ENCODE peak calls at places on chromosome 13, in five cellular contexts. One of them, this sample, is unnamed.
A peak's percentile ranks its signal among the peaks of the same experiment; 100 is the strongest.

GRCh38 chr13:61797397-61797796 is 381.7 kb upstream of the PCDH20 start:
- DNase-seq in neural progenitor cell: no peak
- DNase-seq in mammary epithelial cell: no peak
- DNase-seq in GM23248: no peak
- DNase-seq in PC-9: no peak
- DNase-seq in this sample: no peak

GRCh38 chr13:45775401-45775963 is 73.4 kb downstream of the CBY2 start:
- DNase-seq in PC-9: no peak
- DNase-seq in mammary epithelial cell: no peak
- DNase-seq in neural progenitor cell: no peak
- DNase-seq in GM23248: no peak
- DNase-seq in this sample: peak; percentile 31

GRCh38 chr13:41649659-41650058 is 192.3 kb downstream of the RGCC start:
- DNase-seq in mammary epithelial cell: no peak
- DNase-seq in GM23248: peak; percentile 49
- DNase-seq in PC-9: no peak
- DNase-seq in neural progenitor cell: peak; percentile 46
- DNase-seq in this sample: peak; percentile 24

GRCh38 chr13:24175847-24176246 is 15.3 kb downstream of the SPATA13 start:
- DNase-seq in neural progenitor cell: no peak
- DNase-seq in mammary epithelial cell: no peak
- DNase-seq in PC-9: no peak
- DNase-seq in GM23248: no peak
- DNase-seq in this sample: no peak

GRCh38 chr13:84641491-84641890 is 759.2 kb upstream of the SLITRK1 start:
- DNase-seq in neural progenitor cell: no peak
- DNase-seq in GM23248: peak; percentile 56
- DNase-seq in PC-9: no peak
- DNase-seq in mammary epithelial cell: peak; percentile 32
- DNase-seq in this sample: no peak

GRCh38 chr13:43087960-43088580 is 64.7 kb downstream of the DNAJC15 start:
- DNase-seq in mammary epithelial cell: no peak
- DNase-seq in PC-9: no peak
- DNase-seq in neural progenitor cell: no peak
- DNase-seq in GM23248: peak; percentile 54
- DNase-seq in this sample: no peak

GRCh38 chr13:20405691-20406090 is 120.0 kb downstream of the CRYL1 start:
- DNase-seq in GM23248: no peak
- DNase-seq in mammary epithelial cell: no peak
- DNase-seq in PC-9: no peak
- DNase-seq in neural progenitor cell: peak; percentile 72
- DNase-seq in this sample: no peak

GRCh38 chr13:40428354-40428753 is 238.1 kb downstream of the FOXO1 start:
- DNase-seq in neural progenitor cell: no peak
- DNase-seq in mammary epithelial cell: no peak
- DNase-seq in PC-9: no peak
- DNase-seq in GM23248: no peak
- DNase-seq in this sample: no peak

GRCh38 chr13:38687246-38688229 is 661 bp downstream of the FREM2 start:
- DNase-seq in GM23248: peak; percentile 25
- DNase-seq in PC-9: peak; percentile 7
- DNase-seq in neural progenitor cell: peak; percentile 68
- DNase-seq in mammary epithelial cell: peak; percentile 59
- DNase-seq in this sample: peak; percentile 29

GRCh38 chr13:95233026-95233635 is 68.1 kb downstream of the ABCC4 start:
- DNase-seq in GM23248: no peak
- DNase-seq in PC-9: no peak
- DNase-seq in neural progenitor cell: no peak
- DNase-seq in mammary epithelial cell: no peak
- DNase-seq in this sample: peak; percentile 45

GRCh38 chr13:101757446-101758039 is 305.1 kb downstream of the ITGBL1 start:
- DNase-seq in mammary epithelial cell: peak; percentile 42
- DNase-seq in GM23248: peak; percentile 64
- DNase-seq in neural progenitor cell: peak; percentile 9
- DNase-seq in PC-9: no peak
- DNase-seq in this sample: peak; percentile 69

GRCh38 chr13:41765813-41766212 is 195.1 kb downstream of the VWA8 start:
- DNase-seq in mammary epithelial cell: no peak
- DNase-seq in PC-9: no peak
- DNase-seq in GM23248: no peak
- DNase-seq in neural progenitor cell: no peak
- DNase-seq in this sample: no peak

GRCh38 chr13:36815069-36815468 is 4.0 kb upstream of the RFXAP start:
- DNase-seq in PC-9: no peak
- DNase-seq in GM23248: peak; percentile 52
- DNase-seq in mammary epithelial cell: no peak
- DNase-seq in neural progenitor cell: no peak
- DNase-seq in this sample: no peak

GRCh38 chr13:104937881-104938280 is 1597.6 kb downstream of the EFNB2 start:
- DNase-seq in GM23248: no peak
- DNase-seq in PC-9: no peak
- DNase-seq in mammary epithelial cell: no peak
- DNase-seq in neural progenitor cell: no peak
- DNase-seq in this sample: no peak

GRCh38 chr13:40094056-40094455 is 438.6 kb downstream of the COG6 start:
- DNase-seq in PC-9: no peak
- DNase-seq in mammary epithelial cell: peak; percentile 64
- DNase-seq in neural progenitor cell: no peak
- DNase-seq in GM23248: no peak
- DNase-seq in this sample: no peak

GRCh38 chr13:37029617-37030016 is 29.0 kb downstream of the EXOSC8 start:
- DNase-seq in mammary epithelial cell: no peak
- DNase-seq in GM23248: peak; percentile 62
- DNase-seq in PC-9: no peak
- DNase-seq in neural progenitor cell: no peak
- DNase-seq in this sample: peak; percentile 6

GRCh38 chr13:20848944-20849343 is 53.6 kb downstream of the XPO4 start:
- DNase-seq in PC-9: no peak
- DNase-seq in GM23248: no peak
- DNase-seq in mammary epithelial cell: no peak
- DNase-seq in neural progenitor cell: no peak
- DNase-seq in this sample: peak; percentile 45

GRCh38 chr13:109883181-109884180 is 97.1 kb upstream of the IRS2 start:
- DNase-seq in PC-9: no peak
- DNase-seq in mammary epithelial cell: no peak
- DNase-seq in neural progenitor cell: no peak
- DNase-seq in GM23248: no peak
- DNase-seq in this sample: no peak
- TF ChIP-seq EZH2 in PC-9: no peak
- TF ChIP-seq EZH2 in mammary epithelial cell: no peak
- TF ChIP-seq EZH2 in neural progenitor cell: no peak
- TF ChIP-seq EZH2 in GM23248: no peak
- TF ChIP-seq EZH2 in this sample: no peak

GRCh38 chr13:51180853-51181511 is 41.2 kb upstream of the FAM124A start:
- DNase-seq in GM23248: no peak
- DNase-seq in PC-9: no peak
- DNase-seq in neural progenitor cell: no peak
- DNase-seq in mammary epithelial cell: no peak
- DNase-seq in this sample: no peak
- H3K27ac ChIP-seq in GM23248: no peak overlapping the region
- H3K27ac ChIP-seq in PC-9: no peak overlapping the region
- H3K27ac ChIP-seq in neural progenitor cell: no peak overlapping the region
- H3K27ac ChIP-seq in mammary epithelial cell: no peak overlapping the region
- H3K27ac ChIP-seq in this sample: no peak overlapping the region

DNA sequence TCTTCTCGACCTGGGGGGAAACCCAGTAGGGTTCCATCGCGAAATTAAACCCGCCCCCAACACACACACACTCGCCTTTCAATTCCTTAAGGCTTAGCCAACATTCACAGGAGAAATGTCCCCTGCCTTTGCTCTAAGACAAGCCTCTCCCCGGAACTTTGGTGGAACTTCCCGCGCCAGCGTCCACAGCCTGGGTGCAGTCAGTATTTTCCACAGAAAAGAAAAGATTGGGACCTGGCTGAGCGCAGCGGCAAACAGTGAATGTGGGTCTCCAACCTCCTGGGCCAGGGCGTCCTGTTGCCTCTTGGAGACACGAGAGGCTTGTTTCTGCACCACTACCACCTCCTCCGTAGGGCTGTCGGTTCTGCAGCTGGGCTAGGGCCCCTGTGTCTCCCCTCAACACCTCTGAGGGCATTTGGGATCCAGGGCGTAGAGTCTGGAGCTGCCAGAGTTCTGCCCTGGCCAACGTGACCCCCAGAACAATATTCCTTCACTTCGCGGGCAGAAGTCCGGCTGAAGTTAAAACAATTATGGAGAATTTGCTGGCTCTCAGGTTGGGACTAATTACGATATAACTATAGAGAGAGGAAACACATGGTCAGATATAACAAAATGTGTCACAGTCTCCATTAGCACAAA is 3.3 kb downstream of the PDX1 start:
- DNase-seq in mammary epithelial cell: no peak
- DNase-seq in neural progenitor cell: no peak
- DNase-seq in PC-9: no peak
- DNase-seq in GM23248: no peak
- DNase-seq in this sample: no peak
- TF ChIP-seq EZH2 in mammary epithelial cell: no peak
- TF ChIP-seq EZH2 in neural progenitor cell: no peak
- TF ChIP-seq EZH2 in PC-9: no peak
- TF ChIP-seq EZH2 in GM23248: peak; percentile 4
- TF ChIP-seq EZH2 in this sample: no peak

GRCh38 chr13:112973577-112973951 is 4.5 kb downstream of the MCF2L start:
- DNase-seq in GM23248: no peak
- DNase-seq in neural progenitor cell: no peak
- DNase-seq in PC-9: no peak
- DNase-seq in mammary epithelial cell: no peak
- DNase-seq in this sample: no peak
- H3K27ac ChIP-seq in GM23248: no peak overlapping the region
- H3K27ac ChIP-seq in neural progenitor cell: no peak overlapping the region
- H3K27ac ChIP-seq in PC-9: no peak overlapping the region
- H3K27ac ChIP-seq in mammary epithelial cell: no peak overlapping the region
- H3K27ac ChIP-seq in this sample: no peak overlapping the region

DNA sequence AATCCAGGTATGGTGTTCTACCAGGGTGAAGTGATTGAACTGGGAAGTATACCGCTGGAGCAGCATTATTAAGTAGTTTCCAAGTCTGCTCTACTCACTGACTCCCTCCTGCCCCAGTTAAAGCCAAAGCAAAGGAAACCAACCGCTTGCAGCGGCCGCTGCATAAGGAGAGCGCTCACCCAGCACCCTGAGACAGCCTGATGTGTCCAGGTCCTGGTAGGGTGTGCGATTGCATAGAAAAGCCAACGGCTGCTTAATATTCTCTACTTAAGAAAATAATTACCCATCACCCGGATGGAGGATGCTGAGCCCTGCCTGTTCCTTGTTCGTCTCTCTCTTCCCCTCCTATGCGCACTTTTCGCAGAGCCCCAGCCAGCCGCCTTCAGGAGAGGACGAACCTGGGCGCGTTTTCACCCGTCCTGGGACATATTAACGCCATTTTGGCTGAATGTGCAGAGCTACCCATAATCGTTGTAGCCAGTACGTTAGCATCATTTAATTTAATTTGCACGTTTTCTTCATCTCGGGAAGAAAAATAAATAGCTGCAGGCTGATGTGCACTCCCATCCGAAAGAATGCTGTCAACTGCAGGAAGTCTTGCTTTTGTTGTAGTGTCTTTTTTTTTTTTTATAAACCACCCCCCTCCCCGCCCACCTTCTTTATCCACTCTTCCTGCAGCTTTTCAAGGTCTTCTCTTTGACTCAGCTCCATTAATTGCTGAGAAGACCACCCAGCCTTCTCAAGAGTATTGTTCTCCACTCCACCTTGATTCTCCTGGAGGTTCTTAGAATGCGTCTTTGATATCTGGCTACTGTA is 214.4 kb downstream of the TEX29 start:
- DNase-seq in PC-9: no peak
- DNase-seq in neural progenitor cell: peak; percentile 61
- DNase-seq in mammary epithelial cell: no peak
- DNase-seq in GM23248: no peak
- DNase-seq in this sample: no peak
- TF ChIP-seq EZH2 in PC-9: no peak
- TF ChIP-seq EZH2 in neural progenitor cell: peak; percentile 47
- TF ChIP-seq EZH2 in mammary epithelial cell: no peak
- TF ChIP-seq EZH2 in GM23248: no peak
- TF ChIP-seq EZH2 in this sample: no peak

GRCh38 chr13:114034481-114034891 is 60.6 kb upstream of the C13orf46 start:
- DNase-seq in neural progenitor cell: no peak
- DNase-seq in GM23248: peak; percentile 68
- DNase-seq in mammary epithelial cell: no peak
- DNase-seq in PC-9: no peak
- DNase-seq in this sample: no peak
- H3K27ac ChIP-seq in neural progenitor cell: peak overlapping the region; percentile 68
- H3K27ac ChIP-seq in GM23248: peak overlapping the region; percentile 39
- H3K27ac ChIP-seq in mammary epithelial cell: no peak overlapping the region
- H3K27ac ChIP-seq in PC-9: no peak overlapping the region
- H3K27ac ChIP-seq in this sample: no peak overlapping the region

DNA sequence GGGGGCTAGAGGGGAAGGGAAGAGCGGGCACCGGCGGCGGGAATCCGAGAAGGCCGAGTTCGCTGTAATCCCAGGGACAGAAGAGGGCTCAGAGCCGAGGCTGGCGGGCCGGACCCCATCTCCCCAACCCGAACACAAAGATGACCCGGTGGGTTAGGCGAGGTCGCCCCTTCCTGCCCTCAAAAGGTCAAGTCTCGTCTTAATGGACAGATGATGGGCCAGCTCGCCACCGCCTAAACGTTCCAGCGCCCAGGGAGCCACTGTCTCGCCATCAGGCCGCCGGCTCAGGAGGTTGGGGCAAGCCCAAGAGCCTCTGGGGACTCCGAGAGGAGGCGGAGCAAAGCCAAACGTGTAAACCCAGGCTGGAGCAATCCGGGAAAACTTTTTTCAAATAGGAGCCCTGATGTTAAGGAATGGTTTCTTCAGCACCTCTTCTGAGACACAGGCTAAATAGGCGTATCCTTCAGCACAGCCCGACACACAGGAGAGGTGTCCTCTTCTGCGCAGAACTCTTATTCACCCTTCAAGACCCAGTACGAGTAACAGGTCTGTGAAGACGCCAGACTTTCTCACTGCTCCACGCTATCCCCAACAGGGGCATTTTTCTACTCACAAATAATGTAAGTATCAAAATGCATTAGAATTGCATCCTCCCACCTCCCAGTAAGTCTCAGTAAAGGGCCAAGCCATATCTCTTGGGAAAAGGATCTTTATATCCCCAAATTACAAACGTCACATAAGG is 6.3 kb upstream of the POU4F1 start:
- DNase-seq in GM23248: peak; percentile 60
- DNase-seq in mammary epithelial cell: no peak
- DNase-seq in neural progenitor cell: peak; percentile 77
- DNase-seq in PC-9: no peak
- DNase-seq in this sample: peak; percentile 61
- TF ChIP-seq EZH2 in GM23248: peak; percentile 81
- TF ChIP-seq EZH2 in mammary epithelial cell: peak; percentile 89
- TF ChIP-seq EZH2 in neural progenitor cell: peak; percentile 75
- TF ChIP-seq EZH2 in PC-9: no peak
- TF ChIP-seq EZH2 in this sample: no peak